ENCODE peak calls at places on chromosomes 5 and 9, in four cellular contexts. U is NCI-H1694, I is SW480, S is foreskin fibroblast. N is an unnamed sample.

GRCh38 chr5:2258861-2259260 is 376.1 kb upstream of the IRX4 start:
- DNase-seq in U (no peak), S (no peak), I (no peak), N (no peak)

GRCh38 chr5:136058031-136058971 is 29.5 kb downstream of the TGFBI start:
- DNase-seq in I (peak), S (peak), U (no peak), N (no peak)

GRCh38 chr9:133684461-133685361 is 48.5 kb downstream of the DBH start:
- DNase-seq in U (no peak), I (no peak), S (no peak), N (peak)

GRCh38 chr5:63831381-63831780 is 130.9 kb downstream of the HTR1A start:
- DNase-seq in U (no peak), S (no peak), I (peak), N (no peak)

GRCh38 chr9:129138144-129138462 is 26.9 kb downstream of the PTPA start:
- DNase-seq in U (no peak), S (no peak), I (no peak), N (no peak)

GRCh38 chr9:118336167-118336951 is 632.2 kb downstream of the TLR4 start:
- DNase-seq in S (no peak), U (no peak), I (no peak), N (no peak)

GRCh38 chr5:97839338-97840081 is 656.5 kb upstream of the RIOK2 start:
- DNase-seq in U (no peak), S (peak), I (no peak), N (no peak)

GRCh38 chr5:39231705-39232525 is 12.6 kb upstream of the FYB1 start:
- DNase-seq in S (peak), U (no peak), I (no peak), N (no peak)

GRCh38 chr5:90940227-90940995 is 381.8 kb downstream of the ADGRV1 start:
- DNase-seq in S (peak), U (peak), I (peak), N (no peak)